ENCODE peak calls at places on chromosomes 4 and X, in eight cellular contexts. V is upper lobe of right lung, U is endodermal cell, O is right lobe of liver, H is fibroblast of mammary gland, Z is MCF 10A, E is upper lobe of left lung, C is neural progenitor cell. S is an unnamed sample.

GRCh38 chr4:145535202-145535601 is 53.5 kb downstream of the SMAD1 start:
- DNase-seq in V (no peak), U (no peak), O (no peak), H (no peak), Z (peak), E (no peak), C (no peak), S (no peak)

GRCh38 chrX:7444967-7445366 is 297.0 kb upstream of the PUDP start:
- DNase-seq in V (no peak), U (no peak), O (no peak), H (peak), Z (peak), E (no peak), C (no peak), S (no peak)

GRCh38 chr4:17812125-17812524 is 1.3 kb downstream of the NCAPG start:
- DNase-seq in V (no peak), U (no peak), O (no peak), H (no peak), Z (peak), E (no peak), C (no peak), S (no peak)

GRCh38 chr4:10083861-10084641 is 32.5 kb downstream of the WDR1 start:
- DNase-seq in V (peak), U (no peak), O (peak), H (no peak), Z (no peak), E (peak), C (no peak), S (peak)

GRCh38 chr4:23613782-23614181 is 276.1 kb downstream of the PPARGC1A start:
- DNase-seq in V (no peak), U (no peak), O (no peak), H (no peak), Z (no peak), E (no peak), C (no peak), S (no peak)

GRCh38 chr4:153467897-153468262 is 1.7 kb downstream of the TMEM131L start:
- DNase-seq in V (no peak), U (no peak), O (no peak), H (no peak), Z (no peak), E (no peak), C (no peak), S (no peak)

GRCh38 chr4:132859929-132860328 is 289.2 kb upstream of the PCDH10 start:
- DNase-seq in V (no peak), U (no peak), O (no peak), H (no peak), Z (no peak), E (no peak), C (no peak), S (no peak)

GRCh38 chrX:45845142-45845541 is 644.5 kb upstream of the DIPK2B start:
- DNase-seq in V (no peak), U (no peak), O (no peak), H (no peak), Z (no peak), E (no peak), C (no peak), S (no peak)

GRCh38 chr4:154491341-154491679 is 289 bp downstream of the DCHS2 start:
- DNase-seq in V (no peak), U (peak), O (no peak), H (peak), Z (no peak), E (no peak), C (peak), S (no peak)

GRCh38 chr4:88033309-88033708 is 25.9 kb downstream of the PKD2 start:
- DNase-seq in V (no peak), U (peak), O (no peak), H (peak), Z (peak), E (no peak), C (peak), S (no peak)

GRCh38 chrX:53287493-53288138 is 6.2 kb upstream of the IQSEC2 start:
- DNase-seq in V (no peak), U (no peak), O (peak), H (peak), Z (peak), E (peak), C (no peak), S (peak)

GRCh38 chr4:52425751-52426326 is 233.3 kb downstream of the USP46 start:
- DNase-seq in V (no peak), U (no peak), O (no peak), H (no peak), Z (peak), E (no peak), C (no peak), S (no peak)

GRCh38 chrX:132375941-132376340 is 112.9 kb downstream of the MBNL3 start:
- DNase-seq in V (no peak), U (no peak), O (no peak), H (peak), Z (peak), E (no peak), C (peak), S (no peak)

GRCh38 chr4:67658302-67658701 is 42.7 kb downstream of the UBA6 start:
- DNase-seq in V (no peak), U (no peak), O (no peak), H (no peak), Z (no peak), E (no peak), C (no peak), S (no peak)

GRCh38 chrX:35380808-35381700 is 417.1 kb upstream of the MAGEB16 start:
- DNase-seq in V (no peak), U (no peak), O (no peak), H (peak), Z (peak), E (no peak), C (peak), S (no peak)

GRCh38 chr4:99861120-99861905 is 32.9 kb downstream of the LAMTOR3 start:
- DNase-seq in V (no peak), U (no peak), O (no peak), H (no peak), Z (no peak), E (no peak), C (no peak), S (no peak)

GRCh38 chr4:7434766-7435150 is at the start of gene PSAPL1:
- DNase-seq in V (peak), U (peak), O (peak), H (peak), Z (peak), E (peak), C (peak), S (no peak)

GRCh38 chr4:75830906-75831305 is 71.3 kb downstream of the PPEF2 start:
- DNase-seq in V (no peak), U (no peak), O (no peak), H (no peak), Z (no peak), E (no peak), C (no peak), S (no peak)

GRCh38 chr4:162265802-162266201 is 102.0 kb upstream of the FSTL5 start:
- DNase-seq in V (no peak), U (no peak), O (no peak), H (no peak), Z (no peak), E (no peak), C (no peak), S (no peak)

GRCh38 chr4:26081795-26082498 is 167.9 kb downstream of the SMIM20 start:
- DNase-seq in V (no peak), U (no peak), O (no peak), H (peak), Z (peak), E (no peak), C (peak), S (no peak)

GRCh38 chrX:112832481-112833095 is 8.0 kb downstream of the AMOT start:
- DNase-seq in V (peak), U (peak), O (no peak), H (peak), Z (peak), E (peak), C (no peak), S (no peak)

GRCh38 chr4:169384741-169385140 is 114.0 kb upstream of the SH3RF1 start:
- DNase-seq in V (no peak), U (no peak), O (no peak), H (no peak), Z (no peak), E (no peak), C (no peak), S (no peak)

GRCh38 chr4:70637239-70637920 is 8.8 kb downstream of the ENAM start:
- DNase-seq in V (no peak), U (no peak), O (no peak), H (peak), Z (no peak), E (no peak), C (no peak), S (no peak)

GRCh38 chrX:154121961-154122360 is 22.1 kb upstream of the OPN1LW start:
- DNase-seq in V (no peak), U (no peak), O (no peak), H (no peak), Z (no peak), E (no peak), C (no peak), S (no peak)

GRCh38 chrX:51894697-51895336 is 1.4 kb downstream of the MAGED1 start:
- DNase-seq in V (peak), U (peak), O (peak), H (peak), Z (no peak), E (no peak), C (peak), S (no peak)

GRCh38 chr4:13546855-13547562 is 2.7 kb upstream of the NKX3-2 start:
- DNase-seq in V (no peak), U (peak), O (no peak), H (no peak), Z (no peak), E (no peak), C (peak), S (no peak)

GRCh38 chrX:15043538-15043937 is 170.3 kb downstream of the MOSPD2 start:
- DNase-seq in V (no peak), U (no peak), O (no peak), H (no peak), Z (no peak), E (no peak), C (no peak), S (no peak)
- TF ChIP-seq CTCF in V (no peak), U (no peak), O (no peak), H (no peak), Z (no peak), E (no peak), C (no peak), S (no peak)

GRCh38 chr4:71768123-71768522 is 15.8 kb downstream of the GC start:
- DNase-seq in V (no peak), U (no peak), O (no peak), H (no peak), Z (no peak), E (no peak), C (no peak), S (no peak)
- TF ChIP-seq CTCF in V (no peak), U (no peak), O (no peak), H (no peak), Z (no peak), E (no peak), C (no peak), S (no peak)

GRCh38 chrX:78024349-78025108 is 55.1 kb upstream of the PGAM4 start:
- DNase-seq in V (peak), U (peak), O (no peak), H (peak), Z (peak), E (peak), C (peak), S (no peak)
- TF ChIP-seq CTCF in V (peak), U (peak), O (peak), H (peak), Z (peak), E (peak), C (peak), S (peak)

GRCh38 chr4:123090886-123091285 is 168.5 kb upstream of the NUDT6 start:
- DNase-seq in V (no peak), U (no peak), O (no peak), H (no peak), Z (no peak), E (no peak), C (no peak), S (no peak)

GRCh38 chr4:123096038-123096437 is 173.6 kb upstream of the NUDT6 start:
- DNase-seq in V (no peak), U (no peak), O (no peak), H (no peak), Z (peak), E (no peak), C (peak), S (no peak)

GRCh38 chr4:123092603-123093002 is 170.2 kb upstream of the NUDT6 start:
- DNase-seq in V (no peak), U (no peak), O (no peak), H (no peak), Z (no peak), E (no peak), C (no peak), S (no peak)

GRCh38 chr4:123088521-123088920 is 166.1 kb upstream of the NUDT6 start:
- DNase-seq in V (no peak), U (no peak), O (no peak), H (no peak), Z (no peak), E (no peak), C (no peak), S (no peak)

GRCh38 chr4:123093247-123093646 is 170.8 kb upstream of the NUDT6 start:
- DNase-seq in V (no peak), U (no peak), O (no peak), H (no peak), Z (peak), E (no peak), C (no peak), S (no peak)
- TF ChIP-seq CTCF in V (no peak), U (peak), O (no peak), H (no peak), Z (no peak), E (no peak), C (no peak), S (no peak)

GRCh38 chr4:106136777-106137331 is 179.2 kb downstream of the TBCK start:
- DNase-seq in V (no peak), U (no peak), O (no peak), H (no peak), Z (no peak), E (no peak), C (no peak), S (no peak)

GRCh38 chr4:106142616-106143015 is 173.4 kb downstream of the TBCK start:
- DNase-seq in V (no peak), U (no peak), O (no peak), H (no peak), Z (no peak), E (no peak), C (no peak), S (no peak)

DNA sequence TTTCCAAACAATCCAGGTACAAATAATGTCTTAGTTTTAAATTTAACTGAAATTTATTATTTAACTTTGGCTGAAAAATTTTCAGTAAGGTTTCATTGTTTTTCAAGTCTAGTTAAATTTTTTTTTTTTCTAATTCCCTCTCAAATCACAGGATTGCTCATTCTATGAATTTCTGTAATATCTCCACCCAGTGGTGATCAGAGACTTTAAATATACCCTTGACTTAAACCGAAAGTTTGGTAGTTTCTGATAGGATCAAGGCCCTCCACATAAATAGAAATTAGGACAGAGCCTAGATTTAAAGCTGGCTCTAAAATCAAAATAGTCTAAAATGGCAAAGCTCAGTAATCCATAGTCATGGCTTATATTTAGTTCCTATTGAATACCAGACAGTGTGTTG is 175.4 kb downstream of the TBCK start:
- DNase-seq in V (no peak), U (no peak), O (no peak), H (no peak), Z (peak), E (no peak), C (no peak), S (no peak)
- TF ChIP-seq CTCF in V (no peak), U (peak), O (no peak), H (no peak), Z (no peak), E (no peak), C (no peak), S (no peak)

S was measured in natural killer cell.